ENCODE peak calls at places on chromosomes 6 and 20, in four cellular contexts. P, Q, J and A are unnamed samples.
A peak's percentile ranks its signal among the peaks of the same experiment; 100 is the strongest.

GRCh38 chr6:145327497-145328055 is 407.7 kb downstream of the EPM2A start:
- DNase-seq in Q (no peak), J (no peak), P (no peak), A (no peak)

GRCh38 chr6:1039191-1039590 is 272.7 kb upstream of the FOXQ1 start:
- DNase-seq in P (no peak), J (no peak), Q (no peak), A (no peak)

GRCh38 chr20:2249935-2250334 is 45.9 kb upstream of the TGM3 start:
- DNase-seq in P (no peak), Q (no peak), J (no peak), A (no peak)

GRCh38 chr6:16496982-16497823 is 258.8 kb downstream of the GMPR start:
- DNase-seq in Q (no peak), J (no peak), P (no peak), A (no peak)

GRCh38 chr20:19098806-19099578 is 113.5 kb upstream of the SLC24A3 start:
- DNase-seq in P (no peak), Q (peak; percentile 75), J (no peak), A (no peak)

GRCh38 chr6:44787254-44787844 is 399.8 kb downstream of the CDC5L start:
- DNase-seq in J (no peak), P (no peak), Q (no peak), A (no peak)

GRCh38 chr6:160130729-160131484 is 9.3 kb downstream of the SLC22A1 start:
- DNase-seq in J (no peak), Q (no peak), P (no peak), A (no peak)

GRCh38 chr6:113495521-113495920 is 361.6 kb upstream of the MARCKS start:
- DNase-seq in J (no peak), P (no peak), Q (no peak), A (peak; percentile 16)

GRCh38 chr6:79570129-79570801 is 33.0 kb upstream of the LCA5 start:
- DNase-seq in Q (no peak), P (no peak), J (no peak), A (no peak)

GRCh38 chr6:149266659-149267058 is 50.9 kb upstream of the TAB2 start:
- DNase-seq in P (no peak), Q (no peak), J (no peak), A (no peak)

GRCh38 chr6:150026976-150027805 is 1.9 kb upstream of the RAET1L start:
- DNase-seq in Q (no peak), P (no peak), J (no peak), A (no peak)

GRCh38 chr6:107652526-107653182 is 162.7 kb downstream of the SOBP start:
- DNase-seq in Q (no peak), J (no peak), P (no peak), A (no peak)

GRCh38 chr6:139323511-139324445 is 32.0 kb upstream of the TXLNB start:
- DNase-seq in P (peak; percentile 89), Q (peak; percentile 53), J (peak; percentile 3), A (peak; percentile 48)

GRCh38 chr6:19551611-19552010 is 285.6 kb upstream of the ID4 start:
- DNase-seq in J (no peak), Q (no peak), P (no peak), A (no peak)

GRCh38 chr20:48578397-48579098 is 249.3 kb downstream of the PREX1 start:
- DNase-seq in Q (no peak), J (peak; percentile 14), P (no peak), A (no peak)
- TF ChIP-seq CTCF in Q (no peak), J (no peak), P (no peak), A (no peak)

DNA sequence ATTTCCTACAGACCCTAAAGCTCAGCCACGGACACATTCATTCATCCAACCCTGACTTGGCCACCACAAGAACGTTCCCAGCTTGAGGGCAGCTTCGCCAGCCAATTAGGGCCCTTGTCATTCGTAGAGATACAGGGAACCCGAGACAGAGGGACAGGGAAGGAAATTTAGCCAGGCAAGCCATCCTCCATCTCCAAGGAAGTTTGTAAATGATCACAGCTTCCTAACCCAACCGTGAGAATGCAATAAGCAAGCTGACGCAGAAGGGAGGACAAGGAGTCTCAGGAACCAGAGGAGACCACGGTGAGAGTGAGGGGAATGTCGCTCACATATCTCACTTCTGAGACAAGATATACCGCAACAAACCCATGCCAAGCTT is 1.4 kb downstream of the TRAM2 start:
- DNase-seq in P (no peak), J (no peak), Q (no peak), A (no peak)
- H3K4me3 ChIP-seq in P (peak overlapping the region; percentile 79), J (peak overlapping the region; percentile 69), Q (peak overlapping the region; percentile 87), A (peak overlapping the region; percentile 81)

DNA sequence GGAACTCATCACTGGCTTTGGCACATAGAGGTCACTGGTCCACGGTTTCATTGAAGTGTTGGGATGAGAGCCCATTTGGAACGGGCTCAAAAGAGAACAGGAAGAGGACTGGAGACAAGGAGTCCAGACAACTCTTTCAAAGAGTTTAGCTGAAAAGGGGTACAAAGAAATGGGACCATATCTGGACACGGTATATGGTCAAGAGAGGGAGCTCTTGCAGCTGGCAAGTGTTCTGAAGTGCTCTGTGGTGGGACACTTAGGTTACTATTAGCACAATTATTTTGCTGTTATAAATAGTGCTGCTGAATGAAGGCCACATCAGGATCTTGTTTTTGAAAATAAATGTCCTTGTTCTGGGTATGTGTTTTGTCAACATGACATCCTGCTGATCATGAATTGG is 4.6 kb downstream of the SGK2 start:
- DNase-seq in J (peak; percentile 22), P (no peak), Q (no peak), A (no peak)
- TF ChIP-seq CTCF in J (no peak), P (no peak), Q (no peak), A (no peak)

GRCh38 chr6:40586800-40587201 is 363 bp downstream of the LRFN2 start:
- DNase-seq in J (no peak), P (no peak), Q (no peak), A (no peak)
- H3K4me3 ChIP-seq in J (peak overlapping the region; percentile 60), P (peak overlapping the region; percentile 49), Q (no peak overlapping the region), A (no peak overlapping the region)

DNA sequence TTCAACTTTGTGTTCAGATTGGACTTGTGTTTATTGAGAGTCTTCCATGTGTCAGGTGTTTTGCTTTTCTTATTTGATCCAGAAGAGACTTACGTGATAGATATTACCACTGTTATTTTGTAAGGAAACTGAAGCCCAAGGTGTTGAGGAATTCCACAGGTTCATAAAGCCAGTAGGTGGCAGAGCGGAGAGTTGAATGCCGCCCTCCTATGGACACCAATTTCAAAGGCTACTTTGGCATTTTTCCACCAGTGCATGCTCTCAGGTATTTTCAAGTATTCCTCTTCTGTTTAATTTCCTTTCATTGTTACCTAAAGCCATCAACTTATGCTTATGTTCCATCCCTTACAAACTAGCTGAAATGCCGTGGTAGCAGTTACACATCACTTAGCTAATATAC is 14.0 kb upstream of the COL10A1 start:
- DNase-seq in J (peak; percentile 9), Q (no peak), P (no peak), A (no peak)
- TF ChIP-seq CTCF in J (peak; percentile 15), Q (no peak), P (no peak), A (no peak)

DNA sequence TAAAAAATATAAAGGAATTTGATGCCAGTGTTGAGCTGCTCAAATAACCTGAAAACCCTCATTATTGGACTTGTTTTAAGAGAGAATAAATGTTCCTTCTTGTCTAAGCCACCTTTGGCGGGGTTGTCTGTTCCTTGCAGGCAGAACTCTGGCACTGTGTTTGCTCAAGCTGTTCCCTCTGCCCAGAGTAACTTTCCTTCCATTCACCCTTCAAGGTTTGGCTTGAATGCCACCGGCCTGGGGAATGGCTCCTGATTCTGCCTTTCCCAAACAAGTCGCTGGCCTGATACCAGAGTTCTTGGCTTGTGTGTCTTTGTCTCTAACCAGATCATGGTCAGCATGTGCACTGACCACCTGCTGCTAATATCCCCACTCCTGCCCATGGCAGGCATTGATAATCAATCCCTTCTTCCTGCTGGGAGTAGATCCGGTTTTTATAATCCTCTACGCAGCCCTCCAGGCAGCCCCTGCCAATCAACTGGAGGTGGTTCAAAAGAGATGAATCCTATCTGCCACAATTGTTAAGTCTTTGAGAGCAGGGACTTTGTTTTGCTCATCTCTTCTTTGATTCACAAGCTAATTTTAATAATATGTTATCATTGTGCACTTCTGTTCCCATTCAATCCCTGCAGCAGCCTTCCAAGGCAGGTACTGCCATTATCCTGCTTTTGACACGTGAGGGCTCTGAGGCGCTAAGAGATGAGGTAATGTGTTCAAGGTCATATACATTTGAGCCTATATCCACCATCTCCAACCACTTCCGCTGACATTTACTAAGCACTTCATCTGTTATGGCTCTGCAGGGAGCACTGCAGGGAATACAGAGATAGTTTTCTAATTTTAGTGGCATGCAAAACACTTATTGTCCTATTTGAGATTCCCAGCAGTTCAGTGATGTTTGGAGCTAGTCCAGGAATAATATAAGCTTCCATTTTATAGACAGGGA is 3.1 kb upstream of the CCM2L start:
- DNase-seq in P (peak; percentile 27), Q (no peak), J (no peak), A (no peak)
- H3K4me3 ChIP-seq in P (no peak overlapping the region), Q (no peak overlapping the region), J (no peak overlapping the region), A (no peak overlapping the region)

GRCh38 chr6:130760006-130760405 is 67.2 kb upstream of the SMLR1 start:
- DNase-seq in J (peak; percentile 13), Q (no peak), P (no peak), A (peak; percentile 30)
- TF ChIP-seq CTCF in J (peak; percentile 16), Q (no peak), P (no peak), A (peak; percentile 74)

DNA sequence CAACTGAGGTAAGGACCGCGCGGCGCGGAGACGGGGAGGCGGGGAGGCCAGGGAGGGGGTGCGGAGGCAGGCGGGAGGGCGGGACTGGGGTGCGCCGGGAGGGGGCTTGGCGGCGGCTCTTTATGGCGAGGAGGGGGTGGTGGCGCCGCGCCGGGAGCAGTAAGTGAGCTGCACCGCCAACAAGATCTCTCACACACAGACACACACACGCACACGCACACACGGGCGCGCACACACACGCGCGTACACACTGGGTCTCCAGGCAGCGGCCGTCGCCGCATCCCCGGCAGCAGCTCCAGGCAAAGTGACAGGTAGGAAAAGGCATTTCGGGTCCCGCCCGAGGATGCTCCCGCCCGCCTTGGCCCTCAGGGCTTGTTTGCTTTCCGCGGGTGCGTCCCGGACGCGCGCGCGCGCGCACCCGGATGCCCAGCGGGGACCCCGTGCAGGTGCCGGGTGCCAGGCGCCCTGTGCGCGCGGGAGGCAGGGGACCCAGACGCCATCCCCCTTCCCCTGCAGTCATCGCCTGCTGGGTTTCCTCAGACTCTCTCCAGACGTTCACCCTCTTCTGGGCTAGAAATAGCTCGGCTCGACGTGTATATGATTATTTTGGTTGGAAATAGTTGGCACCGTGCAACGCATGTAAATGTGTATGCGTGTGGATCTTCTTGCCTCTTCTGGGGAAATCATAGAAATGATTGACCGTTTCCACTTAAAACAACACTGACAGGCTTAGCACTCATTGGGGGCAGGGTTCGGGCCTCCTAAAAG is at the start of gene PLCB4:
- DNase-seq in J (peak; percentile 88), Q (peak; percentile 70), P (no peak), A (no peak)
- H3K4me3 ChIP-seq in J (peak within 1 kb of the TSS; percentile 85), Q (peak within 1 kb of the TSS; percentile 37), P (peak within 1 kb of the TSS; percentile 46), A (peak within 1 kb of the TSS; percentile 67)